ENCODE peak calls at places on chromosomes 3 and 15, in eight cellular contexts. One of them, this sample, is unnamed.

GRCh38 chr3:18217512-18218174 is 207.5 kb downstream of the SATB1 start:
- DNase-seq in right atrium auricular region: no peak
- DNase-seq in dorsolateral prefrontal cortex: no peak
- DNase-seq in brain microvascular endothelial cell: no peak
- DNase-seq in kidney: no peak
- DNase-seq in lower lobe of right lung: no peak
- DNase-seq in Panc1: no peak
- DNase-seq in osteoblast: no peak
- DNase-seq in this sample: no peak

GRCh38 chr3:128554465-128555097 is 61.6 kb upstream of the GATA2 start:
- DNase-seq in right atrium auricular region: no peak
- DNase-seq in dorsolateral prefrontal cortex: no peak
- DNase-seq in brain microvascular endothelial cell: no peak
- DNase-seq in kidney: no peak
- DNase-seq in lower lobe of right lung: no peak
- DNase-seq in Panc1: no peak
- DNase-seq in osteoblast: peak
- DNase-seq in this sample: no peak

GRCh38 chr3:30286007-30286669 is 320.3 kb upstream of the TGFBR2 start:
- DNase-seq in right atrium auricular region: peak
- DNase-seq in dorsolateral prefrontal cortex: no peak
- DNase-seq in brain microvascular endothelial cell: peak
- DNase-seq in kidney: peak
- DNase-seq in lower lobe of right lung: peak
- DNase-seq in Panc1: peak
- DNase-seq in osteoblast: peak
- DNase-seq in this sample: peak

GRCh38 chr3:195613468-195614069 is 29.8 kb upstream of the APOD start:
- DNase-seq in right atrium auricular region: no peak
- DNase-seq in dorsolateral prefrontal cortex: no peak
- DNase-seq in brain microvascular endothelial cell: no peak
- DNase-seq in kidney: no peak
- DNase-seq in lower lobe of right lung: no peak
- DNase-seq in Panc1: no peak
- DNase-seq in osteoblast: peak
- DNase-seq in this sample: peak

GRCh38 chr3:172591876-172592771 is 68.9 kb upstream of the TNFSF10 start:
- DNase-seq in right atrium auricular region: no peak
- DNase-seq in dorsolateral prefrontal cortex: no peak
- DNase-seq in brain microvascular endothelial cell: peak
- DNase-seq in kidney: no peak
- DNase-seq in lower lobe of right lung: no peak
- DNase-seq in Panc1: no peak
- DNase-seq in osteoblast: peak
- DNase-seq in this sample: no peak

GRCh38 chr15:99340347-99340746 is 89.1 kb downstream of the LRRC28 start:
- DNase-seq in right atrium auricular region: no peak
- DNase-seq in dorsolateral prefrontal cortex: no peak
- DNase-seq in brain microvascular endothelial cell: no peak
- DNase-seq in kidney: no peak
- DNase-seq in lower lobe of right lung: no peak
- DNase-seq in Panc1: no peak
- DNase-seq in osteoblast: no peak
- DNase-seq in this sample: no peak

GRCh38 chr3:85589145-85589544 is 630.4 kb downstream of the CADM2 start:
- DNase-seq in right atrium auricular region: no peak
- DNase-seq in dorsolateral prefrontal cortex: no peak
- DNase-seq in brain microvascular endothelial cell: peak
- DNase-seq in kidney: no peak
- DNase-seq in lower lobe of right lung: no peak
- DNase-seq in Panc1: no peak
- DNase-seq in osteoblast: no peak
- DNase-seq in this sample: no peak

GRCh38 chr15:32872606-32873291 is 154.9 kb downstream of the GREM1 start:
- DNase-seq in right atrium auricular region: peak
- DNase-seq in dorsolateral prefrontal cortex: no peak
- DNase-seq in brain microvascular endothelial cell: no peak
- DNase-seq in kidney: peak
- DNase-seq in lower lobe of right lung: no peak
- DNase-seq in Panc1: no peak
- DNase-seq in osteoblast: no peak
- DNase-seq in this sample: peak

GRCh38 chr3:74531491-74531890 is 83.0 kb downstream of the CNTN3 start:
- DNase-seq in right atrium auricular region: no peak
- DNase-seq in dorsolateral prefrontal cortex: no peak
- DNase-seq in brain microvascular endothelial cell: no peak
- DNase-seq in kidney: no peak
- DNase-seq in lower lobe of right lung: no peak
- DNase-seq in Panc1: no peak
- DNase-seq in osteoblast: no peak
- DNase-seq in this sample: no peak

GRCh38 chr15:96338772-96339661 is 8.5 kb downstream of the NR2F2 start:
- DNase-seq in right atrium auricular region: no peak
- DNase-seq in dorsolateral prefrontal cortex: no peak
- DNase-seq in brain microvascular endothelial cell: peak
- DNase-seq in kidney: no peak
- DNase-seq in lower lobe of right lung: no peak
- DNase-seq in Panc1: no peak
- DNase-seq in osteoblast: peak
- DNase-seq in this sample: no peak

GRCh38 chr3:98565237-98565643 is 28.2 kb downstream of the CPOX start:
- DNase-seq in right atrium auricular region: no peak
- DNase-seq in dorsolateral prefrontal cortex: no peak
- DNase-seq in brain microvascular endothelial cell: no peak
- DNase-seq in kidney: no peak
- DNase-seq in lower lobe of right lung: no peak
- DNase-seq in Panc1: no peak
- DNase-seq in osteoblast: no peak
- DNase-seq in this sample: no peak

GRCh38 chr3:99669879-99670555 is 31.6 kb downstream of the COL8A1 start:
- DNase-seq in right atrium auricular region: no peak
- DNase-seq in dorsolateral prefrontal cortex: no peak
- DNase-seq in brain microvascular endothelial cell: no peak
- DNase-seq in kidney: no peak
- DNase-seq in lower lobe of right lung: no peak
- DNase-seq in Panc1: no peak
- DNase-seq in osteoblast: no peak
- DNase-seq in this sample: no peak

GRCh38 chr3:36648241-36649034 is 115.9 kb downstream of the DCLK3 start:
- DNase-seq in right atrium auricular region: no peak
- DNase-seq in dorsolateral prefrontal cortex: no peak
- DNase-seq in brain microvascular endothelial cell: peak
- DNase-seq in kidney: no peak
- DNase-seq in lower lobe of right lung: no peak
- DNase-seq in Panc1: peak
- DNase-seq in osteoblast: peak
- DNase-seq in this sample: no peak

DNA sequence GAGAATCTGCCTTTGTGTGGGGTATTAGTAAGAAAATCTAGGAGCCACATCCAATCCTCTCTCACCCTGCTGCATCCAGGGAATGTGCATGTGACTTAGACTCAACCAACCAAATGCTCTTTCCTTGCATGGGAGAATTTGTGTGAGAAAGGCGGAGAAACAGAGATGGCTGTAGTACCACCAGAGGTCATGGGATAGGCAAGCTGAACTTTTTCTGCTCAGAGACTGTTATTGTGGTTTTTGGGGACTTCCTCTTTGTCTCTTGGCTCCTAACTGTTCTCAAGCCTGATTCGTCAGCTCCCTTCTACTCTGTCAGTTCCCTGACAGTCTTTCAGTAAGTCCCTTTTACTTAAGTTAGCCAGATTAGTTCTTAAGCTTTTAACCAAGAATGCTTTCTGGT is 2.6 kb upstream of the ZSCAN2 start:
- DNase-seq in right atrium auricular region: no peak
- DNase-seq in dorsolateral prefrontal cortex: no peak
- DNase-seq in brain microvascular endothelial cell: peak
- DNase-seq in kidney: no peak
- DNase-seq in lower lobe of right lung: no peak
- DNase-seq in Panc1: no peak
- DNase-seq in osteoblast: no peak
- DNase-seq in this sample: no peak
- H3K27ac ChIP-seq in right atrium auricular region: no peak
- H3K27ac ChIP-seq in dorsolateral prefrontal cortex: no peak
- H3K27ac ChIP-seq in brain microvascular endothelial cell: no peak
- H3K27ac ChIP-seq in kidney: no peak
- H3K27ac ChIP-seq in lower lobe of right lung: peak
- H3K27ac ChIP-seq in Panc1: no peak
- H3K27ac ChIP-seq in osteoblast: no peak
- H3K27ac ChIP-seq in this sample: no peak

DNA sequence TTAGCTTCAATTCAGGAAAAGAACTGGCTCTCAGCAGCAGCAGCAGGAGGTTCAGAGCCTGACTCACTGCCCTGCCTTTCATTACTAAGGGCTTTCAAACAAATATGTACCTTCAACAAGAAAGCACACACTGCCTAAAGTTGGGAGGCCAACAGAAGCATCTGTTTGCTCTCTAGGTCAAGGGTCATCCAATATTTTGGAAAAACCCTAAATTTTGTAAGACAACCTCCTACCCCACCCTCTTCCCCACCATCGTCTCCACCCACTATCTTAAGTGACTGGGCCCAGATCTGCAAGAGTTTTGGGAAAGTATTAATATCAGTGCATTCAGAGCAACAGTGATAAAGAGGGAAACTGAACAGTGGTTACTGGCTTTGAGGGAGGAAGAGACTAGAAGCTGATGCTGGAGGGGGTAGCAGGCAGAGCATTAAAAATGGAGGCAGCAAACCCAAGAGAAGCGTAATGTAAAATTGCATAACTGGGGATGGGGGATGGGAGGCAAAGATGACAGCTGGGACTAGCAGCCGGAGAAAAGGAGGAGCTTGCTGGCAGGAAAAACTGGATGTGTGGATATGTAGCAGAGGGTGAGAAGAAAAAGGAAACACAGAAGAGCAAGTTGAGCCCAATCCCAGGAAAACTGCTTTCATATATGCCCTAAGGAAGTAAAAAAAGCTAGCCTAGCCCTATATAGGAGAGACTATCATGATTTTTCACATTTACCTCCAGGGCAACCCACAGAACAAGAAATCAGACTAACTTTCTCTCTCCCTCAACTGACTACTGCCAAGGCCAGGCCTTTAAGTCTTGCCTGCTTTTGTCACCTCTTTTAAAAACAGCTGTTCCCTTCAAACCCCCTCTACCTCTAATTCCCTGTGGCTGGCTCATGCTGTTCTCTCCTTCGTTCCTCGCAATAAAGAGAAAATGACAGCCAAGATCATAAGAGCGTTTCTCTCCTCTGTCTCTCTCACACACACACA is 31.5 kb downstream of the NPTN start:
- DNase-seq in right atrium auricular region: no peak
- DNase-seq in dorsolateral prefrontal cortex: no peak
- DNase-seq in brain microvascular endothelial cell: peak
- DNase-seq in kidney: no peak
- DNase-seq in lower lobe of right lung: no peak
- DNase-seq in Panc1: peak
- DNase-seq in osteoblast: no peak
- DNase-seq in this sample: peak
- H3K4me3 ChIP-seq in right atrium auricular region: no peak
- H3K4me3 ChIP-seq in dorsolateral prefrontal cortex: no peak
- H3K4me3 ChIP-seq in brain microvascular endothelial cell: no peak
- H3K4me3 ChIP-seq in kidney: peak
- H3K4me3 ChIP-seq in lower lobe of right lung: no peak
- H3K4me3 ChIP-seq in Panc1: no peak
- H3K4me3 ChIP-seq in osteoblast: peak
- H3K4me3 ChIP-seq in this sample: peak

DNA sequence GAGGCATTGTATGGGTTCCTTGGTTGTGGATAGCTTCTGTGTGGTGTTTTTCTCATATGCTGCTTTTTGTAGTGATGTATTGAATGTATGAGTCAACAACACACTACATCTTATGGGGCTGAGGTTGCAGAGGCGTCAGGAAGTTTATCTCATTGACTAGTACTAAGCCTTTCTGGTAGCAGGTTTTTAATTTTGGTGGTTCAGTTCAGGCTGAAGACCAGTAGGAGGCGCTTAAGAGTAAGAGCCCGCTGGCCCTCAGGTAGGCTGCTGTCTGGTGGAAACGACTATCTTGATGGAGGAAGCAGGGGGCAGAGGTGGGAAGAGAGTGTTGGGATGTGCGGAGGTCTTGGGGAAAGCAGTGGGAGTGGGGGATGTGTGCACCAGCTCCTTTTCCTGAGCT is 62.4 kb downstream of the RTP4 start:
- DNase-seq in right atrium auricular region: no peak
- DNase-seq in dorsolateral prefrontal cortex: no peak
- DNase-seq in brain microvascular endothelial cell: no peak
- DNase-seq in kidney: no peak
- DNase-seq in lower lobe of right lung: no peak
- DNase-seq in Panc1: no peak
- DNase-seq in osteoblast: no peak
- DNase-seq in this sample: no peak
- TF ChIP-seq CTCF in right atrium auricular region: no peak
- TF ChIP-seq CTCF in dorsolateral prefrontal cortex: no peak
- TF ChIP-seq CTCF in brain microvascular endothelial cell: peak
- TF ChIP-seq CTCF in kidney: peak
- TF ChIP-seq CTCF in lower lobe of right lung: no peak
- TF ChIP-seq CTCF in Panc1: peak
- TF ChIP-seq CTCF in osteoblast: peak
- TF ChIP-seq CTCF in this sample: no peak

GRCh38 chr15:68797157-68797556 is 23.5 kb downstream of the ANP32A start:
- DNase-seq in right atrium auricular region: no peak
- DNase-seq in dorsolateral prefrontal cortex: no peak
- DNase-seq in brain microvascular endothelial cell: no peak
- DNase-seq in kidney: no peak
- DNase-seq in lower lobe of right lung: no peak
- DNase-seq in Panc1: no peak
- DNase-seq in osteoblast: no peak
- DNase-seq in this sample: no peak

GRCh38 chr15:68797589-68798377 is 22.9 kb downstream of the ANP32A start:
- DNase-seq in right atrium auricular region: no peak
- DNase-seq in dorsolateral prefrontal cortex: peak
- DNase-seq in brain microvascular endothelial cell: no peak
- DNase-seq in kidney: no peak
- DNase-seq in lower lobe of right lung: no peak
- DNase-seq in Panc1: no peak
- DNase-seq in osteoblast: peak
- DNase-seq in this sample: no peak

GRCh38 chr15:68794869-68795268 is 25.8 kb downstream of the ANP32A start:
- DNase-seq in right atrium auricular region: no peak
- DNase-seq in dorsolateral prefrontal cortex: no peak
- DNase-seq in brain microvascular endothelial cell: no peak
- DNase-seq in kidney: no peak
- DNase-seq in lower lobe of right lung: no peak
- DNase-seq in Panc1: no peak
- DNase-seq in osteoblast: peak
- DNase-seq in this sample: no peak

GRCh38 chr15:68795298-68795848 is 25.3 kb downstream of the ANP32A start:
- DNase-seq in right atrium auricular region: peak
- DNase-seq in dorsolateral prefrontal cortex: peak
- DNase-seq in brain microvascular endothelial cell: peak
- DNase-seq in kidney: peak
- DNase-seq in lower lobe of right lung: peak
- DNase-seq in Panc1: no peak
- DNase-seq in osteoblast: peak
- DNase-seq in this sample: peak

DNA sequence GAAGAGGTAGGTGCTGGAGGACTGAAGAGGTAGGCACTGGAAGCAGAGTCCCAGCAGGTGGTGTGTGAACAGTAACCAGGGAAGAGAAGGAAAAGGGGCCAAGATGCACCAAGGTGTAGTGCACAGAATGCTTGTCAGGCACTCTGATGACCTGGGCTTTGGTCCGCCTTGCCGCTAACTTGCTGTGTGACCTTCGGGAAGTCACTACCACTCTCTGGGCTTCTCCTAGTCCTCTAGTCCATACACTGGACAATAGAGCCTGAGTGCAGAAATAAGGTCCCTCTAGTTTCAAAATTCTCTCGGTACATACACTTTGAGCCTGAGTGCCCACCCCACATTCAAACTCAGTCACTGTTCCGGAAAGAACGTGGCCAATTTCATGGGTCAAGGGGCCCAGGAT is 24.1 kb downstream of the ANP32A start:
- DNase-seq in right atrium auricular region: no peak
- DNase-seq in dorsolateral prefrontal cortex: no peak
- DNase-seq in brain microvascular endothelial cell: no peak
- DNase-seq in kidney: no peak
- DNase-seq in lower lobe of right lung: no peak
- DNase-seq in Panc1: no peak
- DNase-seq in osteoblast: no peak
- DNase-seq in this sample: no peak
- H3K27ac ChIP-seq in right atrium auricular region: no peak
- H3K27ac ChIP-seq in dorsolateral prefrontal cortex: peak
- H3K27ac ChIP-seq in brain microvascular endothelial cell: no peak
- H3K27ac ChIP-seq in kidney: no peak
- H3K27ac ChIP-seq in lower lobe of right lung: no peak
- H3K27ac ChIP-seq in Panc1: no peak
- H3K27ac ChIP-seq in osteoblast: no peak
- H3K27ac ChIP-seq in this sample: peak